ENCODE peak calls at places on chromosomes 6 and 20, in seven cellular contexts. One of them, this sample, is unnamed.

GRCh38 chr20:33791021-33791420 is 20.1 kb upstream of the CHMP4B start:
- DNase-seq in effector memory CD4-positive, alpha-beta T cell: no peak
- DNase-seq in OCI-LY7: no peak
- DNase-seq in tibial artery: no peak
- DNase-seq in NT2/D1: no peak
- DNase-seq in IMR-90: no peak
- DNase-seq in HCT116: no peak
- DNase-seq in this sample: no peak

GRCh38 chr20:14303106-14303505 is 34.3 kb downstream of the FLRT3 start:
- DNase-seq in effector memory CD4-positive, alpha-beta T cell: no peak
- DNase-seq in OCI-LY7: no peak
- DNase-seq in tibial artery: no peak
- DNase-seq in NT2/D1: no peak
- DNase-seq in IMR-90: no peak
- DNase-seq in HCT116: no peak
- DNase-seq in this sample: no peak

GRCh38 chr6:148934534-148934933 is 187.7 kb downstream of the UST start:
- DNase-seq in effector memory CD4-positive, alpha-beta T cell: no peak
- DNase-seq in OCI-LY7: no peak
- DNase-seq in tibial artery: peak
- DNase-seq in NT2/D1: no peak
- DNase-seq in IMR-90: peak
- DNase-seq in HCT116: no peak
- DNase-seq in this sample: no peak

GRCh38 chr20:38726849-38727601 is 2.7 kb downstream of the SLC32A1 start:
- DNase-seq in effector memory CD4-positive, alpha-beta T cell: peak
- DNase-seq in OCI-LY7: peak
- DNase-seq in tibial artery: no peak
- DNase-seq in NT2/D1: peak
- DNase-seq in IMR-90: no peak
- DNase-seq in HCT116: no peak
- DNase-seq in this sample: no peak

GRCh38 chr6:67640462-67640861 is 994.6 kb upstream of the ADGRB3 start:
- DNase-seq in effector memory CD4-positive, alpha-beta T cell: no peak
- DNase-seq in OCI-LY7: peak
- DNase-seq in tibial artery: no peak
- DNase-seq in NT2/D1: no peak
- DNase-seq in IMR-90: peak
- DNase-seq in HCT116: no peak
- DNase-seq in this sample: no peak

GRCh38 chr6:37141291-37142046 is 28.5 kb upstream of the PIM1 start:
- DNase-seq in effector memory CD4-positive, alpha-beta T cell: no peak
- DNase-seq in OCI-LY7: peak
- DNase-seq in tibial artery: no peak
- DNase-seq in NT2/D1: peak
- DNase-seq in IMR-90: peak
- DNase-seq in HCT116: no peak
- DNase-seq in this sample: peak

GRCh38 chr20:51272392-51272791 is 249.5 kb upstream of the KCNG1 start:
- DNase-seq in effector memory CD4-positive, alpha-beta T cell: no peak
- DNase-seq in OCI-LY7: no peak
- DNase-seq in tibial artery: no peak
- DNase-seq in NT2/D1: no peak
- DNase-seq in IMR-90: peak
- DNase-seq in HCT116: no peak
- DNase-seq in this sample: no peak

GRCh38 chr6:40630046-40630445 is 42.9 kb upstream of the LRFN2 start:
- DNase-seq in effector memory CD4-positive, alpha-beta T cell: no peak
- DNase-seq in OCI-LY7: no peak
- DNase-seq in tibial artery: no peak
- DNase-seq in NT2/D1: no peak
- DNase-seq in IMR-90: no peak
- DNase-seq in HCT116: no peak
- DNase-seq in this sample: peak

GRCh38 chr6:82030761-82031160 is 216.8 kb downstream of the IBTK start:
- DNase-seq in effector memory CD4-positive, alpha-beta T cell: no peak
- DNase-seq in OCI-LY7: no peak
- DNase-seq in tibial artery: no peak
- DNase-seq in NT2/D1: no peak
- DNase-seq in IMR-90: no peak
- DNase-seq in HCT116: no peak
- DNase-seq in this sample: no peak

GRCh38 chr6:94736231-94736630 is 841.1 kb upstream of the MANEA start:
- DNase-seq in effector memory CD4-positive, alpha-beta T cell: no peak
- DNase-seq in OCI-LY7: no peak
- DNase-seq in tibial artery: no peak
- DNase-seq in NT2/D1: no peak
- DNase-seq in IMR-90: no peak
- DNase-seq in HCT116: no peak
- DNase-seq in this sample: no peak

GRCh38 chr6:35258858-35259193 is 709 bp upstream of the ZNF76 start:
- DNase-seq in effector memory CD4-positive, alpha-beta T cell: no peak
- DNase-seq in OCI-LY7: no peak
- DNase-seq in tibial artery: no peak
- DNase-seq in NT2/D1: no peak
- DNase-seq in IMR-90: peak
- DNase-seq in HCT116: peak
- DNase-seq in this sample: peak

GRCh38 chr6:115969930-115970273 is 90.8 kb downstream of the FRK start:
- DNase-seq in effector memory CD4-positive, alpha-beta T cell: no peak
- DNase-seq in OCI-LY7: no peak
- DNase-seq in tibial artery: no peak
- DNase-seq in NT2/D1: no peak
- DNase-seq in IMR-90: peak
- DNase-seq in HCT116: no peak
- DNase-seq in this sample: no peak

GRCh38 chr20:41352106-41352505 is 11.5 kb downstream of the LPIN3 start:
- DNase-seq in effector memory CD4-positive, alpha-beta T cell: no peak
- DNase-seq in OCI-LY7: no peak
- DNase-seq in tibial artery: no peak
- DNase-seq in NT2/D1: no peak
- DNase-seq in IMR-90: no peak
- DNase-seq in HCT116: no peak
- DNase-seq in this sample: no peak

GRCh38 chr6:94349227-94349626 is 929.9 kb upstream of the EPHA7 start:
- DNase-seq in effector memory CD4-positive, alpha-beta T cell: no peak
- DNase-seq in OCI-LY7: no peak
- DNase-seq in tibial artery: no peak
- DNase-seq in NT2/D1: no peak
- DNase-seq in IMR-90: no peak
- DNase-seq in HCT116: no peak
- DNase-seq in this sample: no peak

GRCh38 chr20:38278150-38278549 is 17.6 kb upstream of the KIAA1755 start:
- DNase-seq in effector memory CD4-positive, alpha-beta T cell: no peak
- DNase-seq in OCI-LY7: no peak
- DNase-seq in tibial artery: peak
- DNase-seq in NT2/D1: no peak
- DNase-seq in IMR-90: peak
- DNase-seq in HCT116: no peak
- DNase-seq in this sample: no peak